ENCODE peak calls at places on chromosomes 13 and 19, in ten cellular contexts. E is naive thymus-derived CD8-positive, alpha-beta T cell; V is sigmoid colon; S is fibroblast of lung; A is GM06990; U is T follicular helper cell; W is NCI-H510A treated with DMSO at 0.1 percent for 48 hours; B is HFFc6; Z is amniotic stem cell; P is CD8-positive, alpha-beta T cell. T is an unnamed sample.

GRCh38 chr13:35526577-35526976 is 50.1 kb upstream of the MAB21L1 start:
- DNase-seq in E (no peak), V (no peak), Z (no peak), A (no peak), U (no peak), P (no peak), S (no peak), B (no peak), W (no peak), T (no peak)

GRCh38 chr13:43522788-43523187 is 264.0 kb downstream of the ENOX1 start:
- DNase-seq in V (no peak), E (no peak), P (no peak), B (peak), S (peak), U (no peak), A (no peak), W (no peak), Z (no peak), T (no peak)

GRCh38 chr19:3784607-3785463 is 1.3 kb downstream of the MATK start:
- DNase-seq in E (no peak), P (no peak), A (no peak), S (no peak), B (no peak), U (no peak), W (no peak), V (no peak), Z (no peak), T (no peak)

GRCh38 chr13:114128348-114128623 is 4.1 kb downstream of the RASA3 start:
- DNase-seq in W (no peak), A (no peak), B (no peak), E (no peak), V (no peak), Z (no peak), P (no peak), U (no peak), S (no peak), T (no peak)

GRCh38 chr19:14775855-14776254 is 2.5 kb downstream of the ADGRE2 start:
- DNase-seq in V (no peak), A (peak), E (no peak), W (no peak), S (no peak), U (no peak), Z (no peak), P (peak), B (no peak), T (no peak)

GRCh38 chr13:26964278-26965057 is 203.9 kb upstream of the GPR12 start:
- DNase-seq in V (no peak), E (no peak), Z (no peak), W (peak), B (no peak), S (peak), U (no peak), P (no peak), A (no peak), T (peak)

GRCh38 chr13:109145631-109146030 is 516.2 kb downstream of the MYO16 start:
- DNase-seq in A (no peak), U (no peak), W (peak), E (peak), P (no peak), V (no peak), S (peak), B (peak), Z (peak), T (peak)

GRCh38 chr13:76009491-76009890 is 373.4 kb downstream of the LMO7 start:
- DNase-seq in Z (no peak), B (no peak), E (no peak), W (no peak), S (peak), V (no peak), U (no peak), P (no peak), A (no peak), T (no peak)

GRCh38 chr19:18738961-18739690 is 52.0 kb downstream of the COMP start:
- DNase-seq in V (no peak), P (no peak), S (no peak), B (no peak), E (no peak), W (no peak), U (no peak), A (no peak), Z (no peak), T (no peak)

GRCh38 chr13:95020298-95020987 is 280.8 kb downstream of the ABCC4 start:
- DNase-seq in U (no peak), Z (no peak), S (peak), P (no peak), E (no peak), W (no peak), A (no peak), V (no peak), B (peak), T (no peak)

GRCh38 chr13:106369091-106369490 is 166.4 kb downstream of the EFNB2 start:
- DNase-seq in P (no peak), Z (no peak), V (no peak), E (no peak), S (peak), W (no peak), A (no peak), B (no peak), U (no peak), T (no peak)

GRCh38 chr19:45866400-45867176 is 2.5 kb downstream of the FOXA3 start:
- DNase-seq in B (no peak), U (no peak), S (no peak), V (no peak), E (no peak), A (no peak), W (no peak), Z (no peak), P (no peak), T (no peak)

GRCh38 chr13:27401210-27401609 is 23.2 kb upstream of the GTF3A start:
- DNase-seq in U (no peak), S (no peak), V (no peak), Z (no peak), B (no peak), W (no peak), A (no peak), E (no peak), P (no peak), T (no peak)

GRCh38 chr13:113663934-113664333 is 3.1 kb upstream of the GRK1 start:
- DNase-seq in E (no peak), U (no peak), S (no peak), B (no peak), V (peak), Z (no peak), W (no peak), P (peak), A (no peak), T (no peak)

GRCh38 chr13:78650725-78651083 is 8.3 kb downstream of the OBI1 start:
- DNase-seq in B (no peak), U (no peak), P (no peak), A (no peak), V (no peak), S (no peak), Z (no peak), W (no peak), E (no peak), T (no peak)

GRCh38 chr13:89883893-89884448 is 1463.5 kb upstream of the MIR17HG start:
- DNase-seq in S (no peak), V (no peak), A (no peak), E (no peak), W (no peak), P (no peak), Z (no peak), U (no peak), B (no peak), T (no peak)

GRCh38 chr19:47272448-47273312 is 2.0 kb upstream of the INAFM1 start:
- DNase-seq in B (no peak), V (peak), Z (no peak), U (peak), W (no peak), A (no peak), E (peak), P (peak), S (peak), T (no peak)

GRCh38 chr13:45249662-45250061 is 48.8 kb upstream of the KCTD4 start:
- DNase-seq in E (no peak), B (no peak), V (no peak), P (no peak), Z (no peak), U (no peak), W (no peak), A (no peak), S (no peak), T (no peak)

GRCh38 chr13:44238011-44238421 is 135.6 kb upstream of the SERP2 start:
- DNase-seq in W (no peak), A (no peak), U (no peak), P (no peak), E (no peak), B (no peak), V (no peak), S (peak), Z (peak), T (no peak)

T was measured in SHP77 treated with DMSO at 0.1 percent for 48 hours.